ENCODE peak calls at places on chromosome 1, in eight cellular contexts. I is T1000; O is foreskin fibroblast; C is progenitor cell of endocrine pancreas; Y is neural crest cell; F is activated CD4-positive, alpha-beta T cell treated with anti-CD3 and anti-CD28 coated beads for 36 hours; U is ovary; Z is occipital lobe. L is an unnamed sample.

GRCh38 chr1:180633092-180634045 is 1.5 kb downstream of the XPR1 start:
- DNase-seq in I (no peak), O (peak), C (no peak), Y (no peak), F (no peak), U (no peak), Z (no peak), L (no peak)

GRCh38 chr1:43510621-43511020 is 20.1 kb upstream of the PTPRF start:
- DNase-seq in I (no peak), O (no peak), C (no peak), Y (no peak), F (no peak), U (no peak), Z (no peak), L (no peak)

GRCh38 chr1:248164031-248164430 is 10.6 kb upstream of the OR2M2 start:
- DNase-seq in I (no peak), O (no peak), C (no peak), Y (no peak), F (no peak), U (no peak), Z (no peak), L (no peak)

GRCh38 chr1:91591175-91591968 is 90.7 kb downstream of the CDC7 start:
- DNase-seq in I (no peak), O (no peak), C (no peak), Y (no peak), F (peak), U (no peak), Z (peak), L (no peak)

GRCh38 chr1:247679639-247680038 is at the start of gene OR13G1:
- DNase-seq in I (no peak), O (no peak), C (no peak), Y (no peak), F (no peak), U (no peak), Z (no peak), L (no peak)

GRCh38 chr1:177170756-177171535 is at the start of gene BRINP2:
- DNase-seq in I (peak), O (peak), C (peak), Y (peak), F (peak), U (no peak), Z (peak), L (no peak)

GRCh38 chr1:29912413-29912812 is 676.1 kb downstream of the PTPRU start:
- DNase-seq in I (no peak), O (peak), C (no peak), Y (no peak), F (peak), U (no peak), Z (no peak), L (no peak)

GRCh38 chr1:221440658-221441057 is 301.2 kb downstream of the DUSP10 start:
- DNase-seq in I (no peak), O (peak), C (no peak), Y (no peak), F (no peak), U (no peak), Z (no peak), L (no peak)

GRCh38 chr1:184191181-184191601 is 139.7 kb downstream of the TSEN15 start:
- DNase-seq in I (no peak), O (peak), C (no peak), Y (no peak), F (no peak), U (peak), Z (peak), L (no peak)

GRCh38 chr1:9418851-9419250 is 120.4 kb upstream of the SLC25A33 start:
- DNase-seq in I (no peak), O (no peak), C (no peak), Y (no peak), F (no peak), U (no peak), Z (no peak), L (no peak)

GRCh38 chr1:32767641-32768040 is 49.5 kb downstream of the YARS1 start:
- DNase-seq in I (no peak), O (peak), C (no peak), Y (no peak), F (no peak), U (no peak), Z (no peak), L (no peak)

GRCh38 chr1:22450421-22451021 is 1.1 kb upstream of the ZBTB40 start:
- DNase-seq in I (no peak), O (no peak), C (no peak), Y (no peak), F (peak), U (no peak), Z (no peak), L (peak)

GRCh38 chr1:22341791-22342605 is 109.7 kb upstream of the ZBTB40 start:
- DNase-seq in I (no peak), O (peak), C (no peak), Y (no peak), F (peak), U (peak), Z (no peak), L (peak)

GRCh38 chr1:234851450-234852438 is 241.8 kb upstream of the IRF2BP2 start:
- DNase-seq in I (peak), O (peak), C (no peak), Y (no peak), F (peak), U (no peak), Z (no peak), L (no peak)

GRCh38 chr1:227388214-227388613 is 69.9 kb upstream of the CDC42BPA start:
- DNase-seq in I (no peak), O (peak), C (no peak), Y (no peak), F (no peak), U (no peak), Z (no peak), L (no peak)

GRCh38 chr1:114040273-114041043 is 61.2 kb downstream of the OLFML3 start:
- DNase-seq in I (no peak), O (peak), C (no peak), Y (no peak), F (peak), U (no peak), Z (no peak), L (no peak)

GRCh38 chr1:206010101-206010500 is 6.9 kb upstream of the RAB7B start:
- DNase-seq in I (no peak), O (no peak), C (no peak), Y (no peak), F (no peak), U (no peak), Z (no peak), L (no peak)

GRCh38 chr1:211630236-211631081 is 45.0 kb downstream of the NEK2 start:
- DNase-seq in I (no peak), O (peak), C (no peak), Y (no peak), F (no peak), U (no peak), Z (no peak), L (no peak)

GRCh38 chr1:164589961-164590507 is 31.1 kb downstream of the PBX1 start:
- DNase-seq in I (no peak), O (no peak), C (no peak), Y (no peak), F (no peak), U (no peak), Z (no peak), L (no peak)

GRCh38 chr1:52551476-52552235 is 1.2 kb downstream of the TUT4 start:
- DNase-seq in I (no peak), O (peak), C (no peak), Y (peak), F (peak), U (no peak), Z (peak), L (peak)

L was measured in HAP-1.